ENCODE peak calls at places on chromosomes 5 and 9, in five cellular contexts. I, M, N, L and P are unnamed samples.
A peak's percentile ranks its signal among the peaks of the same experiment; 100 is the strongest.

GRCh38 chr5:59583151-59583809 is 310.2 kb downstream of the PDE4D start:
- DNase-seq in I (no peak), M (no peak), N (no peak), L (no peak), P (no peak)

GRCh38 chr5:19886123-19886921 is 101.7 kb downstream of the CDH18 start:
- DNase-seq in I (no peak), M (no peak), N (no peak), L (no peak), P (no peak)

GRCh38 chr5:136006164-136006563 is 22.6 kb upstream of the TGFBI start:
- DNase-seq in I (no peak), M (no peak), N (no peak), L (no peak), P (no peak)

GRCh38 chr5:132500931-132501628 is 10.5 kb upstream of the IRF1 start:
- DNase-seq in I (peak; percentile 65), M (peak; percentile 61), N (peak; percentile 82), L (peak; percentile 75), P (peak; percentile 82)

GRCh38 chr9:3385871-3386270 is 139.9 kb downstream of the RFX3 start:
- DNase-seq in I (no peak), M (no peak), N (no peak), L (no peak), P (peak; percentile 37)

GRCh38 chr5:145887976-145888574 is 15.3 kb upstream of the GRXCR2 start:
- DNase-seq in I (no peak), M (peak; percentile 63), N (peak; percentile 75), L (peak; percentile 21), P (no peak)

GRCh38 chr9:17116400-17116837 is 18.4 kb upstream of the CNTLN start:
- DNase-seq in I (no peak), M (no peak), N (no peak), L (no peak), P (peak; percentile 33)

GRCh38 chr5:66171349-66172344 is 27.5 kb downstream of the SREK1 start:
- DNase-seq in I (peak; percentile 45), M (peak; percentile 17), N (peak; percentile 11), L (peak; percentile 53), P (peak; percentile 22)

GRCh38 chr9:114574438-114574837 is 13.1 kb upstream of the ATP6V1G1 start:
- DNase-seq in I (no peak), M (no peak), N (no peak), L (no peak), P (no peak)

GRCh38 chr9:137467896-137468295 is 8.8 kb upstream of the NSMF start:
- DNase-seq in I (no peak), M (no peak), N (no peak), L (no peak), P (no peak)

GRCh38 chr9:82593436-82593835 is 469.5 kb downstream of the RASEF start:
- DNase-seq in I (no peak), M (no peak), N (no peak), L (no peak), P (no peak)

GRCh38 chr9:137136926-137137607 is 1.9 kb upstream of the GRIN1 start:
- DNase-seq in I (no peak), M (no peak), N (no peak), L (peak; percentile 22), P (no peak)

GRCh38 chr5:82320971-82321370 is 42.8 kb upstream of the RPS23 start:
- DNase-seq in I (no peak), M (no peak), N (no peak), L (no peak), P (no peak)

GRCh38 chr5:103450333-103451061 is 112.1 kb downstream of the NUDT12 start:
- DNase-seq in I (no peak), M (no peak), N (no peak), L (peak; percentile 27), P (no peak)

DNA sequence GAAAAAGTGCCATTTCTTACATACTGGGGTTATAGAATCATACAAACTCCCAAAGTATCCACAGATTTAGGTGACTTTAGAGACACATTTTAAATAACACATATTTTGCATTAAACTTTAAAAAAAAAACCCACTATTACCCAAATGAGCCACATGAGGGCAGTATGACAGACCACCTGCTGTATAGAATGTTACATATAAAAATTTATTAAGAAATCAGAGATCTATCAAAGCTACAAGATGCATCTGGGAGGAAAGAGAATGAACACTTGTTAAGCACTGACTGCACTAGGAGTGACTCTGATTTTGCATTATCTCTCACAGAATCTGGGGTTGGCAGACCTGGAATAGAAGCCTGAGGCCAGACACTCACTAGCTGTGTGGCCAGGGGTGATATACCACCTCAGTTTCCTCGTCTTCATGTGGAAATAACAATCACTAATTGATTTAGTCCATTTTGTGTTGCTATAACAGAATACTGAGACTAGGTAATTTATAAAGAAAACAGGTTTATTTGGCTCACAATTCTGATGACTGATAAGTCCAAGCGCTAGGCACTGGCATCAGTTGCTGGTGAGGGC is 98.4 kb downstream of the ARSB start:
- DNase-seq in I (no peak), M (no peak), N (no peak), L (no peak), P (no peak)
- TF ChIP-seq CTCF in I (peak; percentile 59), M (peak; percentile 8), N (peak; percentile 34), L (peak; percentile 64), P (peak; percentile 33)

DNA sequence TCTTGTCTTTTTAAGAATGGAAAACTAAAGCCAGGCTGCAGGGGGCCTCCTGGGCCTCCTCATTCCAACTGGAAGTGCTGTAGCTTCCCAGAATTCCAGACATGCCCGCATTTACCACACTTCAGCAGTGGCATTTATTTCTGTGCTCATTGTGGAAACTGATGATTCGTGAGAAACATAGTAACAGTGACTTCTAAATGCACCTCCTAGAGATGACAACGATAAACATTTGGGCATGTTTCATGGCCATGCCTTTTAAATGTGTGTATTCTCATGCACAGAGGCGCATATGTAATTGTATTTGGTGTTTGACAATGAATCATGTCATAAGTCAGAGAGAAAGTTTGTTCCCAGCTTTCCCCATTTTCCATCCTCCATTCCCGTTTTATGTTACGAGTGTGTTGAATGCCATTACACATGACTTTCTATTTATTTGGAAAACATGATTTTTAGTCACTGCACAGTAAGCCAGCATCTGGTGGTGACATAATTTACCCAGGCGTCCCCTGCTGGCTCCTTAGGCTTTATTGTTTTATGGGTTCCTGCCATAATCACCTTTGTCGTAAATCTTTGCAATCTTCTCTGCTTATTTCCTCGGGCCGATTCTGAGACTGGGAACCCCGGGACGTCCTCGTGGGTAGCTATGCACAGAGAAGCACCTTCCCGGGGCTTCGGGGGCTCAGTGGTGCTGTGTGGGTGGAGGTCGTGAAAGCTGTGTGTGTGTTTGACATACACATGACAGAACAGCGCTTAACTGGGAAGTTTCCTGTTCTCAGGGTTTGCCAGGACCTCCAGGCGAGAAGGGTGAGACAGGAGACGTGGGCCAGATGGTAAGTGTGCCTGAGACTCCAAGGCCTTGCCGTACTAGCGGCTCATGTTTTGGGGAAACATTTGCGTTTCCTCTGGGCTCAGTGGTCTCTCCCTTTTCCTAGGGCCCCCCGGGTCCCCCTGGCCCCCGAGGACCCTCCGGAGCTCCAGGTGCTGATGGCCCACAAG is 68.6 kb upstream of the FCN2 start:
- DNase-seq in I (no peak), M (no peak), N (no peak), L (no peak), P (no peak)
- TF ChIP-seq CTCF in I (no peak), M (no peak), N (no peak), L (no peak), P (no peak)

GRCh38 chr9:129176786-129177442 is 1.1 kb downstream of the IER5L start:
- DNase-seq in I (no peak), M (peak; percentile 56), N (no peak), L (peak; percentile 51), P (peak; percentile 55)
- TF ChIP-seq CTCF in I (no peak), M (no peak), N (no peak), L (no peak), P (no peak)

DNA sequence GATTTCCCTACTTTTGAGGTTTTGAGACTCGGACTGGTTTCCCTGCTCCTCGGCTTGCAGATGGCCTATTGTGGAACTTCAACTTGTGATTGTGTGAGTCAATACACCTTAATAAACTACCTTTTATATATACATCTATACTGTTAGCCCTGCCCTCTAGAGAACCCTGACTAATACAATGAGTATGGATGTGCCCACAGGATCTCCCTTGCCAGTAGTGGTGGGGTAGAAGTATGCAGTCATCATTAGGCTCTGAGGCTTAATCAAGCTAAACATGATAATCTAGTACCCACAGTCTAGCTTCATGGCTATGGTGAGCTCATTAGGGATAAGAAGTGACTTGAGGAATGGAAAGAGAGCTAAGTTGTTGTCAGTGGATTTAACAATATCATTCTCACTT is 412.8 kb upstream of the PTGER4 start:
- DNase-seq in I (no peak), M (no peak), N (no peak), L (no peak), P (no peak)
- TF ChIP-seq CTCF in I (no peak), M (no peak), N (no peak), L (no peak), P (no peak)

GRCh38 chr9:129676287-129676686 is 10.8 kb downstream of the PRRX2 start:
- DNase-seq in I (no peak), M (no peak), N (no peak), L (no peak), P (no peak)

GRCh38 chr9:129675656-129676055 is 10.2 kb downstream of the PRRX2 start:
- DNase-seq in I (no peak), M (no peak), N (no peak), L (peak; percentile 43), P (no peak)

GRCh38 chr9:129678844-129679243 is 13.4 kb downstream of the PRRX2 start:
- DNase-seq in I (no peak), M (no peak), N (no peak), L (no peak), P (no peak)

GRCh38 chr9:129677456-129677855 is 12.0 kb downstream of the PRRX2 start:
- DNase-seq in I (no peak), M (no peak), N (no peak), L (no peak), P (no peak)

GRCh38 chr9:129676970-129677369 is 11.5 kb downstream of the PRRX2 start:
- DNase-seq in I (no peak), M (no peak), N (no peak), L (no peak), P (no peak)
- TF ChIP-seq CTCF in I (no peak), M (no peak), N (no peak), L (no peak), P (no peak)

GRCh38 chr9:89943728-89944127 is 338.9 kb downstream of the GADD45G start:
- DNase-seq in I (no peak), M (no peak), N (no peak), L (no peak), P (no peak)

GRCh38 chr9:89946741-89947140 is 341.9 kb downstream of the GADD45G start:
- DNase-seq in I (no peak), M (no peak), N (no peak), L (no peak), P (no peak)

GRCh38 chr9:89942643-89943042 is 337.8 kb downstream of the GADD45G start:
- DNase-seq in I (no peak), M (no peak), N (no peak), L (no peak), P (no peak)

GRCh38 chr9:89943309-89943708 is 338.5 kb downstream of the GADD45G start:
- DNase-seq in I (no peak), M (no peak), N (no peak), L (no peak), P (no peak)

DNA sequence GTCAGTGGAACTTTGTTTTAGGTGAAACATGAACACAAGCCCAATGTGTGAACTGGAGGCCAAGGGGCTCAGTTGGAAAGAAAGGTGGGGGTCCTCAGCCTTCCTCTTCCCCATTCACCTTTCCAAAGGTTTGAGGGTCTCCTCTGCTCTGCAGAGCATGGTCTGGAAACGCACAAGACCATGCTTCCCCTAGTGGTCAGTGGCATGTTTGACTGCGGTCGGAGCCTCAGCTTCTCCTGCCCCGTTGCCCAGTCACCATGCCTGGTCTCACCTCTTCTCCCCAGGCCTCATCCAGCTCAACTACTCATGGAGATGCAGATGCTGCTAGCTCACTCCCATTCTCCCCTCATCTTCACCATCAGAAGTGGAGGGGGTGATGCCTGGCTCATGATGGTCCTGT is 340.3 kb downstream of the GADD45G start:
- DNase-seq in I (no peak), M (no peak), N (no peak), L (no peak), P (no peak)
- TF ChIP-seq CTCF in I (no peak), M (no peak), N (no peak), L (peak; percentile 57), P (no peak)